ENCODE peak calls at places on chromosome 19, in seven cellular contexts. One of them, this sample, is unnamed. For H3K4me1, the result is how much of the 10 kb centered on the place peaks cover.

GRCh38 chr19:35063940-35064818 is 22.7 kb downstream of the HPN start:
- DNase-seq in heart right ventricle: no peak
- DNase-seq in naive thymus-derived CD4-positive, alpha-beta T cell: no peak
- DNase-seq in A549: peak
- DNase-seq in heart left ventricle: no peak
- DNase-seq in H1: no peak
- DNase-seq in Karpas-422: no peak
- DNase-seq in this sample: no peak

GRCh38 chr19:19537321-19538048 is 580 bp upstream of the CILP2 start:
- DNase-seq in heart right ventricle: no peak
- DNase-seq in naive thymus-derived CD4-positive, alpha-beta T cell: no peak
- DNase-seq in A549: no peak
- DNase-seq in heart left ventricle: no peak
- DNase-seq in H1: no peak
- DNase-seq in Karpas-422: no peak
- DNase-seq in this sample: no peak

GRCh38 chr19:5993516-5994406 is 15.8 kb upstream of the RANBP3 start:
- DNase-seq in heart right ventricle: peak
- DNase-seq in naive thymus-derived CD4-positive, alpha-beta T cell: no peak
- DNase-seq in A549: no peak
- DNase-seq in heart left ventricle: peak
- DNase-seq in H1: no peak
- DNase-seq in Karpas-422: no peak
- DNase-seq in this sample: no peak

GRCh38 chr19:15303105-15303780 is 29.1 kb downstream of the BRD4 start:
- DNase-seq in heart right ventricle: no peak
- DNase-seq in naive thymus-derived CD4-positive, alpha-beta T cell: no peak
- DNase-seq in A549: no peak
- DNase-seq in heart left ventricle: no peak
- DNase-seq in H1: no peak
- DNase-seq in Karpas-422: no peak
- DNase-seq in this sample: no peak

GRCh38 chr19:49487277-49488045 is at the start of gene RPL13A:
- DNase-seq in heart right ventricle: peak
- DNase-seq in naive thymus-derived CD4-positive, alpha-beta T cell: peak
- DNase-seq in A549: peak
- DNase-seq in heart left ventricle: peak
- DNase-seq in H1: peak
- DNase-seq in Karpas-422: peak
- DNase-seq in this sample: peak

GRCh38 chr19:19948800-19949199 is 48.1 kb downstream of the ZNF93 start:
- DNase-seq in heart right ventricle: no peak
- DNase-seq in naive thymus-derived CD4-positive, alpha-beta T cell: no peak
- DNase-seq in A549: no peak
- DNase-seq in heart left ventricle: no peak
- DNase-seq in H1: no peak
- DNase-seq in Karpas-422: no peak
- DNase-seq in this sample: no peak

GRCh38 chr19:7692417-7693088 is 9.4 kb downstream of the FCER2 start:
- DNase-seq in heart right ventricle: no peak
- DNase-seq in naive thymus-derived CD4-positive, alpha-beta T cell: no peak
- DNase-seq in A549: no peak
- DNase-seq in heart left ventricle: no peak
- DNase-seq in H1: no peak
- DNase-seq in Karpas-422: no peak
- DNase-seq in this sample: no peak

GRCh38 chr19:14563590-14563926 is 8.3 kb downstream of the NDUFB7 start:
- DNase-seq in heart right ventricle: no peak
- DNase-seq in naive thymus-derived CD4-positive, alpha-beta T cell: no peak
- DNase-seq in A549: no peak
- DNase-seq in heart left ventricle: no peak
- DNase-seq in H1: peak
- DNase-seq in Karpas-422: no peak
- DNase-seq in this sample: no peak

GRCh38 chr19:50371914-50372475 is 4.3 kb upstream of the NR1H2 start:
- DNase-seq in heart right ventricle: no peak
- DNase-seq in naive thymus-derived CD4-positive, alpha-beta T cell: no peak
- DNase-seq in A549: no peak
- DNase-seq in heart left ventricle: no peak
- DNase-seq in H1: no peak
- DNase-seq in Karpas-422: no peak
- DNase-seq in this sample: no peak

GRCh38 chr19:35336166-35336955 is 7.4 kb downstream of the CD22 start:
- DNase-seq in heart right ventricle: no peak
- DNase-seq in naive thymus-derived CD4-positive, alpha-beta T cell: no peak
- DNase-seq in A549: no peak
- DNase-seq in heart left ventricle: no peak
- DNase-seq in H1: no peak
- DNase-seq in Karpas-422: no peak
- DNase-seq in this sample: no peak

GRCh38 chr19:49064768-49065611 is at the start of gene NTF4:
- DNase-seq in heart right ventricle: no peak
- DNase-seq in naive thymus-derived CD4-positive, alpha-beta T cell: no peak
- DNase-seq in A549: no peak
- DNase-seq in heart left ventricle: no peak
- DNase-seq in H1: peak
- DNase-seq in Karpas-422: no peak
- DNase-seq in this sample: peak

GRCh38 chr19:49817964-49818690 is at the start of gene MED25:
- DNase-seq in heart right ventricle: peak
- DNase-seq in naive thymus-derived CD4-positive, alpha-beta T cell: peak
- DNase-seq in A549: peak
- DNase-seq in heart left ventricle: peak
- DNase-seq in H1: peak
- DNase-seq in Karpas-422: peak
- DNase-seq in this sample: peak

GRCh38 chr19:6481541-6482342 is at the start of gene DENND1C:
- DNase-seq in heart right ventricle: no peak
- DNase-seq in naive thymus-derived CD4-positive, alpha-beta T cell: peak
- DNase-seq in A549: peak
- DNase-seq in heart left ventricle: peak
- DNase-seq in H1: peak
- DNase-seq in Karpas-422: peak
- DNase-seq in this sample: no peak

GRCh38 chr19:14440049-14440448 is 6.9 kb downstream of the PKN1 start:
- DNase-seq in heart right ventricle: peak
- DNase-seq in naive thymus-derived CD4-positive, alpha-beta T cell: peak
- DNase-seq in A549: no peak
- DNase-seq in heart left ventricle: peak
- DNase-seq in H1: no peak
- DNase-seq in Karpas-422: peak
- DNase-seq in this sample: peak

GRCh38 chr19:52343548-52343947 is 7.5 kb downstream of the ZNF610 start:
- DNase-seq in heart right ventricle: peak
- DNase-seq in naive thymus-derived CD4-positive, alpha-beta T cell: no peak
- DNase-seq in A549: peak
- DNase-seq in heart left ventricle: peak
- DNase-seq in H1: peak
- DNase-seq in Karpas-422: peak
- DNase-seq in this sample: no peak

GRCh38 chr19:10839071-10840050 is 3.3 kb upstream of the TMED1 start:
- DNase-seq in heart right ventricle: no peak
- DNase-seq in naive thymus-derived CD4-positive, alpha-beta T cell: no peak
- DNase-seq in A549: no peak
- DNase-seq in heart left ventricle: no peak
- DNase-seq in H1: no peak
- DNase-seq in Karpas-422: no peak
- DNase-seq in this sample: no peak

GRCh38 chr19:48573163-48573505 is 21.2 kb downstream of the SULT2B1 start:
- DNase-seq in heart right ventricle: no peak
- DNase-seq in naive thymus-derived CD4-positive, alpha-beta T cell: no peak
- DNase-seq in A549: no peak
- DNase-seq in heart left ventricle: peak
- DNase-seq in H1: no peak
- DNase-seq in Karpas-422: no peak
- DNase-seq in this sample: no peak

GRCh38 chr19:41554902-41555301 is 21.1 kb upstream of the CEACAM21 start:
- DNase-seq in heart right ventricle: no peak
- DNase-seq in naive thymus-derived CD4-positive, alpha-beta T cell: no peak
- DNase-seq in A549: no peak
- DNase-seq in heart left ventricle: no peak
- DNase-seq in H1: no peak
- DNase-seq in Karpas-422: no peak
- DNase-seq in this sample: no peak

GRCh38 chr19:54391589-54392061 is 23.6 kb upstream of the TTYH1 start:
- DNase-seq in heart right ventricle: no peak
- DNase-seq in naive thymus-derived CD4-positive, alpha-beta T cell: no peak
- DNase-seq in A549: peak
- DNase-seq in heart left ventricle: no peak
- DNase-seq in H1: peak
- DNase-seq in Karpas-422: no peak
- DNase-seq in this sample: no peak

GRCh38 chr19:47296036-47296435 is 13.6 kb upstream of the C5AR1 start:
- DNase-seq in heart right ventricle: peak
- DNase-seq in naive thymus-derived CD4-positive, alpha-beta T cell: peak
- DNase-seq in A549: peak
- DNase-seq in heart left ventricle: peak
- DNase-seq in H1: peak
- DNase-seq in Karpas-422: peak
- DNase-seq in this sample: peak

DNA sequence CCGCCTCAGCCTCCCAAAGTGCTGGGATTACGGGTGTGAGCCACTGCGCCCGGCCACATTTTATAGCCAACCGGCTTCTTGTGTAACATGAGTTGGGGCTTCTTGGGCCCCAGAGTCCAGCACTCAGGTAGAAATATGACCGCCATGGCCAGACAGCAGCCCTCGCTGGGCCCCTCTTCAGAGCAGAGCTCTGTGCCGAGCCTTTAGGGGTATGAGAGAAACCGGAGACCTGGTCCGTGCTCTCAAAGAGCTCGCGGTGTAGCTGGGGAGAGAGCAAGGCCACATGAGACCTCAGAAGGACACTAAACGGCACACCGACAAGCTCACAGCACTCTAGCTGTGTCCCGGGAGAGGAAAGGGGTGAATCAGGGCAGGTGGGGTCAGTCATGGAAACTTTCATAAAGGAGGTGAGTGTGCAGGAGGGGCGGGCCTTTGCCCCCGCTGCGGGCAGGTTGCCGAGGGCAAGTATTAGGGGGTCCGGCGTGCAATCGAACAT is 15.8 kb downstream of the ACTN4 start:
- DNase-seq in heart right ventricle: no peak
- DNase-seq in naive thymus-derived CD4-positive, alpha-beta T cell: no peak
- DNase-seq in A549: no peak
- DNase-seq in heart left ventricle: no peak
- DNase-seq in H1: no peak
- DNase-seq in Karpas-422: no peak
- DNase-seq in this sample: no peak
- H3K4me1 ChIP-seq in heart right ventricle: half or more
- H3K4me1 ChIP-seq in naive thymus-derived CD4-positive, alpha-beta T cell: half or more
- H3K4me1 ChIP-seq in A549: half or more
- H3K4me1 ChIP-seq in heart left ventricle: half or more
- H3K4me1 ChIP-seq in H1: half or more
- H3K4me1 ChIP-seq in Karpas-422: half or more
- H3K4me1 ChIP-seq in this sample: half or more

GRCh38 chr19:30074096-30074495 is 132.1 kb downstream of the URI1 start:
- DNase-seq in heart right ventricle: no peak
- DNase-seq in naive thymus-derived CD4-positive, alpha-beta T cell: no peak
- DNase-seq in A549: no peak
- DNase-seq in heart left ventricle: no peak
- DNase-seq in H1: no peak
- DNase-seq in Karpas-422: no peak
- DNase-seq in this sample: no peak
- H3K4me1 ChIP-seq in heart right ventricle: under half
- H3K4me1 ChIP-seq in naive thymus-derived CD4-positive, alpha-beta T cell: under half
- H3K4me1 ChIP-seq in A549: under half
- H3K4me1 ChIP-seq in heart left ventricle: under half
- H3K4me1 ChIP-seq in H1: under half
- H3K4me1 ChIP-seq in Karpas-422: under half
- H3K4me1 ChIP-seq in this sample: under half

GRCh38 chr19:45140144-45140503 is 20.7 kb downstream of the NKPD1 start:
- DNase-seq in heart right ventricle: no peak
- DNase-seq in naive thymus-derived CD4-positive, alpha-beta T cell: no peak
- DNase-seq in A549: no peak
- DNase-seq in heart left ventricle: no peak
- DNase-seq in H1: no peak
- DNase-seq in Karpas-422: no peak
- DNase-seq in this sample: no peak

GRCh38 chr19:45142016-45142727 is 18.6 kb downstream of the NKPD1 start:
- DNase-seq in heart right ventricle: no peak
- DNase-seq in naive thymus-derived CD4-positive, alpha-beta T cell: no peak
- DNase-seq in A549: no peak
- DNase-seq in heart left ventricle: no peak
- DNase-seq in H1: no peak
- DNase-seq in Karpas-422: no peak
- DNase-seq in this sample: no peak

GRCh38 chr19:45141203-45141900 is 19.4 kb downstream of the NKPD1 start:
- DNase-seq in heart right ventricle: no peak
- DNase-seq in naive thymus-derived CD4-positive, alpha-beta T cell: no peak
- DNase-seq in A549: no peak
- DNase-seq in heart left ventricle: no peak
- DNase-seq in H1: no peak
- DNase-seq in Karpas-422: no peak
- DNase-seq in this sample: no peak

GRCh38 chr19:45139286-45140143 is 21.3 kb downstream of the NKPD1 start:
- DNase-seq in heart right ventricle: no peak
- DNase-seq in naive thymus-derived CD4-positive, alpha-beta T cell: no peak
- DNase-seq in A549: no peak
- DNase-seq in heart left ventricle: no peak
- DNase-seq in H1: no peak
- DNase-seq in Karpas-422: no peak
- DNase-seq in this sample: no peak

DNA sequence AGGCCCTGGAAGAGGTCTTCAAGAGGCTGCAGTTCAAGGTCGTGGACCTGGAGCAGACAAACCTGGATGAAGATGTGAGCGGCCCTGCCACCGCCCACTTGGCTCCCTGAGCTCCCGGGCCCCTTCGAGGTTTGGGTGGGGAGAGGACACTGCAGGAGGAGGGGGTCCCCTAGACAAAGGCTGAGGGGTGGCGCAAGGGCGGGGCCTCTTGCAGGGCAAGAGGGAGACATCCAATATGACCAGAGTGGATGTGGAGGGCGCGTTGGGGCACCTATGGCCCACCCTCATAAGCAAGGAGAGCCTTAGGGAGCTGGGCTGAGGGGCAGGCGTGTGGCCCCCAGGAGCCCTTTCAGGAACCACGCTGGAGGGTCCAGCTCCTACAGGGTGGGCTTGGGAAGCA is 20.2 kb downstream of the NKPD1 start:
- DNase-seq in heart right ventricle: no peak
- DNase-seq in naive thymus-derived CD4-positive, alpha-beta T cell: no peak
- DNase-seq in A549: no peak
- DNase-seq in heart left ventricle: no peak
- DNase-seq in H1: no peak
- DNase-seq in Karpas-422: no peak
- DNase-seq in this sample: no peak
- H3K4me1 ChIP-seq in heart right ventricle: under half
- H3K4me1 ChIP-seq in naive thymus-derived CD4-positive, alpha-beta T cell: under half
- H3K4me1 ChIP-seq in A549: under half
- H3K4me1 ChIP-seq in heart left ventricle: under half
- H3K4me1 ChIP-seq in H1: under half
- H3K4me1 ChIP-seq in Karpas-422: under half
- H3K4me1 ChIP-seq in this sample: under half

DNA sequence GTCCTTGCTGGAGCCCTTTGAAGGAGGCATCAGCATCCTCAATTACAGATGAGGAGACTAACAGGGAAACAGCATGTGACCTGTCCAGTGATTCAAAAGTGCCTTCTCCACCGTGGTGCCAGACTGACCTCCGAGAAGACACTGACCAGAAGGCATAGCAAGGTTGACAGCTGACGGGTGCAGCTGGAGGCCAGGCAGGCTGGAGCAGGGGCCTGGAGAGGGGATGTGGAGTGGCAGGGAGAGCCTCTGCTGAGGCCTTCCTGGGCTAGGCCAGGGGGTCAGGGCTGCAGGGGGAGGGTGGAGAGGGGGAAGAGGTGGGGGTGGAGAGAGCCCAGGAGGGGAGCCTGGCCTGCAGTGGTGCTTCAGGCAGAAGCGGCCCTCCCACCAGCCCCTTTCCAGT is 66.3 kb downstream of the KCTD15 start:
- DNase-seq in heart right ventricle: no peak
- DNase-seq in naive thymus-derived CD4-positive, alpha-beta T cell: no peak
- DNase-seq in A549: no peak
- DNase-seq in heart left ventricle: no peak
- DNase-seq in H1: no peak
- DNase-seq in Karpas-422: no peak
- DNase-seq in this sample: no peak
- H3K4me1 ChIP-seq in heart right ventricle: under half
- H3K4me1 ChIP-seq in naive thymus-derived CD4-positive, alpha-beta T cell: under half
- H3K4me1 ChIP-seq in A549: under half
- H3K4me1 ChIP-seq in heart left ventricle: under half
- H3K4me1 ChIP-seq in H1: under half
- H3K4me1 ChIP-seq in Karpas-422: under half
- H3K4me1 ChIP-seq in this sample: under half

This sample was measured in gastrocnemius medialis.